ENCODE peak calls at places on chromosomes 2 and 18, in four cellular contexts. L is GM12878, U is K562, B is HepG2. E is an unnamed sample.

GRCh38 chr2:13996527-13996926 is 636.0 kb upstream of the LRATD1 start:
- DNase-seq in U (no peak), L (no peak), B (no peak), E (no peak)

GRCh38 chr2:127681288-127681771 is 6.0 kb upstream of the LIMS2 start:
- DNase-seq in L (no peak), B (no peak), U (no peak), E (no peak)

GRCh38 chr2:189379287-189379630 is 62.0 kb upstream of the WDR75 start:
- DNase-seq in B (no peak), L (no peak), U (no peak), E (no peak)

GRCh38 chr2:109205447-109205846 is 76.4 kb downstream of the SH3RF3 start:
- DNase-seq in B (no peak), L (no peak), U (no peak), E (no peak)

GRCh38 chr2:145066151-145066661 is 546.3 kb upstream of the ZEB2 start:
- DNase-seq in L (no peak), B (no peak), U (no peak), E (no peak)

GRCh38 chr2:43121915-43122314 is 104.5 kb downstream of the ZFP36L2 start:
- DNase-seq in L (no peak), U (no peak), B (no peak), E (no peak)

GRCh38 chr18:29644276-29644675 is 1398.3 kb downstream of the DSC3 start:
- DNase-seq in L (no peak), U (no peak), B (no peak), E (peak)

GRCh38 chr2:40150206-40150765 is 301.6 kb downstream of the SLC8A1 start:
- DNase-seq in L (no peak), U (no peak), B (no peak), E (no peak)

GRCh38 chr18:2512059-2512458 is 59.2 kb downstream of the METTL4 start:
- DNase-seq in L (no peak), U (no peak), B (no peak), E (no peak)

GRCh38 chr2:10535703-10536102 is 87.6 kb upstream of the ODC1 start:
- DNase-seq in U (no peak), L (no peak), B (no peak), E (no peak)

GRCh38 chr18:42330296-42330695 is 375.3 kb downstream of the PIK3C3 start:
- DNase-seq in U (no peak), B (no peak), L (no peak), E (no peak)

GRCh38 chr2:17858064-17858463 is 20.4 kb upstream of the KCNS3 start:
- DNase-seq in L (no peak), U (no peak), B (no peak), E (no peak)

GRCh38 chr2:17851731-17852585 is 26.5 kb upstream of the KCNS3 start:
- DNase-seq in B (peak), U (peak), L (no peak), E (peak)

GRCh38 chr2:17850151-17850550 is 28.3 kb upstream of the KCNS3 start:
- DNase-seq in B (no peak), U (no peak), L (no peak), E (no peak)

GRCh38 chr2:17857016-17857415 is 21.5 kb upstream of the KCNS3 start:
- DNase-seq in U (no peak), B (no peak), L (no peak), E (no peak)

GRCh38 chr2:17853799-17854198 is 24.7 kb upstream of the KCNS3 start:
- DNase-seq in B (no peak), U (no peak), L (no peak), E (no peak)
- TF ChIP-seq REST in B (no peak), U (no peak), L (no peak), E (no peak)

GRCh38 chr18:4908239-4908638 is 288.8 kb downstream of the AKAIN1 start:
- DNase-seq in L (no peak), U (no peak), B (no peak), E (no peak)
- TF ChIP-seq ZNF274 in L (no peak), U (no peak), B (no peak), E (no peak)

DNA sequence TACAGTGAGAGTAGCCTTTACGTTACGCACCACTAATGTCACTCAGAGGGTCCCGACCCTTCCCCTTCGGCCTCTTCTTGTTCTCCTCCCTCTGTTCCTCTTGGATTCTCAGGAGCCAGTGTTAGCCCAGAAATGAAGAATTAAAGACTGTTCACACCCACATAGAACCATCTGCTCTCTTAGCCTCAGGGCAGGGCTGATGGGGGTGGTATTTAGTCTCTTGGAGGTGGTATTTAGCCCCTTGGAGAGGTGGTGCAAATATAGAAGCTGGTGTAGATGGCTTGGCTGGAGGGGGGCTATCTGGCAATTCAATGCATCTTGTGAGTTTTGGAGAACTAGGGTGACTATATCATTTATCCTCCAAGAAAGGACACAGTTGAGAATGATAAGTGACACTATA is 286.5 kb downstream of the PRKCE start:
- DNase-seq in U (no peak), L (no peak), B (no peak), E (no peak)
- TF ChIP-seq REST in U (no peak), L (no peak), B (no peak), E (no peak)

GRCh38 chr2:241703128-241703604 is 1.3 kb downstream of the ING5 start:
- DNase-seq in B (no peak), U (no peak), L (no peak), E (no peak)
- TF ChIP-seq ZNF274 in B (no peak), U (no peak), L (no peak), E (no peak)

GRCh38 chr2:161257123-161257952 is 50.9 kb upstream of the PSMD14 start:
- DNase-seq in U (no peak), B (peak), L (no peak), E (no peak)
- TF ChIP-seq REST in U (no peak), B (no peak), L (no peak), E (no peak)

GRCh38 chr2:202251494-202251893 is 13.1 kb upstream of the SUMO1 start:
- DNase-seq in L (no peak), B (no peak), U (no peak), E (no peak)

GRCh38 chr2:202249521-202249850 is 11.1 kb upstream of the SUMO1 start:
- DNase-seq in L (no peak), B (no peak), U (no peak), E (no peak)

DNA sequence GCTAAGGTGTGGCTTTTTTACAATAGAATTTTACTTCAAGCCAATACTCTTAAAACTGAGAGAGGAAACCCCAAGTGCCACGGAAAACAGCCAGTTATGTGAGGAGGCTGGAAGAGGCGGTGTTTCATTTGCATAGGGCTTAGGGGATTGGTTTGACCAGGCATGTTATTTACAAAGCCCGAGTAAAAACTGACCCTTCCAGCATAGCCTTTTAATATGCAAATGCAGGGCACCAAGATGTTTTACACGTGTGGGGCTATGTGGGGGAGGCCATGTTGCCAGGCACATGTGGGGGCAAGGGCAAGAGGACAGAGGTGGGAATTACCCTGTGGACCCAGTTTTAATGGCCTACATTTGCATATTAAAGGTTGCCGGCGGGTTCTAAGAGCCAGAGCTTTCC is 11.5 kb upstream of the SUMO1 start:
- DNase-seq in B (no peak), U (no peak), L (no peak), E (no peak)
- TF ChIP-seq ZNF274 in B (no peak), U (no peak), L (no peak), E (no peak)

GRCh38 chr2:151422917-151423439 is 13.3 kb downstream of the RIF1 start:
- DNase-seq in L (no peak), U (no peak), B (no peak), E (no peak)
- TF ChIP-seq REST in L (no peak), U (no peak), B (no peak), E (no peak)

E was measured in HCT116.